ENCODE peak calls at places on chromosome 17, in five cellular contexts. H is H1, E is HEK293T, M is GM12878, Q is HepG2. Z is an unnamed sample.

GRCh38 chr17:82200743-82201497 is 11.7 kb downstream of the CCDC57 start:
- DNase-seq in H (no peak), Q (no peak), M (no peak), E (no peak), Z (no peak)

GRCh38 chr17:27339198-27339835 is 45.4 kb downstream of the WSB1 start:
- DNase-seq in H (no peak), M (peak), Q (no peak), E (no peak), Z (no peak)

GRCh38 chr17:7841622-7842379 is 7.8 kb downstream of the KDM6B start:
- DNase-seq in Q (peak), H (no peak), M (no peak), E (peak), Z (peak)

GRCh38 chr17:40107266-40107980 is 7.0 kb upstream of the NR1D1 start:
- DNase-seq in M (no peak), E (no peak), H (no peak), Q (peak), Z (no peak)

GRCh38 chr17:56678249-56679144 is 85.0 kb downstream of the NOG start:
- DNase-seq in Q (no peak), E (no peak), H (no peak), M (no peak), Z (no peak)

GRCh38 chr17:40310882-40311391 is 2.0 kb downstream of the RARA start:
- DNase-seq in H (no peak), M (no peak), Q (no peak), E (no peak), Z (no peak)

GRCh38 chr17:50865060-50865867 is 890 bp downstream of the TOB1 start:
- DNase-seq in E (no peak), H (no peak), Q (peak), M (no peak), Z (peak)

GRCh38 chr17:77286641-77287431 is 146.1 kb downstream of the SEC14L1 start:
- DNase-seq in Q (peak), H (no peak), M (no peak), E (no peak), Z (no peak)

GRCh38 chr17:12078791-12079190 is 58.1 kb downstream of the MAP2K4 start:
- DNase-seq in M (no peak), E (no peak), Q (no peak), H (no peak), Z (no peak)

GRCh38 chr17:8173056-8173870 is 2.9 kb downstream of the TMEM107 start:
- DNase-seq in Q (peak), H (no peak), M (peak), E (peak), Z (no peak)

GRCh38 chr17:8016632-8017424 is 14.4 kb downstream of the GUCY2D start:
- DNase-seq in Q (no peak), E (peak), H (peak), M (no peak), Z (peak)

GRCh38 chr17:64354824-64355535 is 35.7 kb downstream of the PECAM1 start:
- DNase-seq in H (no peak), M (no peak), E (no peak), Q (no peak), Z (no peak)

GRCh38 chr17:43671075-43671692 is 9.5 kb upstream of the MEOX1 start:
- DNase-seq in E (no peak), H (no peak), Q (no peak), M (peak), Z (no peak)

GRCh38 chr17:20053343-20053964 is 44.3 kb downstream of the SPECC1 start:
- DNase-seq in M (no peak), E (no peak), Q (no peak), H (no peak), Z (no peak)

GRCh38 chr17:1896243-1897163 is 66.7 kb downstream of the RPA1 start:
- DNase-seq in E (no peak), Q (peak), M (peak), H (no peak), Z (no peak)

GRCh38 chr17:18111330-18111971 is 2.9 kb downstream of the MYO15A start:
- DNase-seq in Q (no peak), M (no peak), E (no peak), H (no peak), Z (no peak)

GRCh38 chr17:57662644-57663308 is 82.3 kb downstream of the CCDC182 start:
- DNase-seq in E (peak), Q (peak), H (peak), M (no peak), Z (no peak)

GRCh38 chr17:49195746-49196145 is 14.6 kb downstream of the GNGT2 start:
- DNase-seq in E (no peak), H (no peak), Q (no peak), M (no peak), Z (no peak)

GRCh38 chr17:2235792-2236365 is 67.7 kb downstream of the SMG6 start:
- DNase-seq in H (no peak), E (no peak), M (no peak), Q (no peak), Z (no peak)

GRCh38 chr17:68468785-68469184 is 11.5 kb upstream of the WIPI1 start:
- DNase-seq in H (no peak), E (no peak), Q (peak), M (no peak), Z (no peak)

GRCh38 chr17:41667280-41668008 is 21.2 kb upstream of the EIF1 start:
- DNase-seq in M (no peak), H (no peak), Q (no peak), E (no peak), Z (no peak)
- TF ChIP-seq SUZ12 in M (no peak), H (no peak), Q (no peak), E (no peak), Z (no peak)

GRCh38 chr17:61731330-61731729 is 132.0 kb downstream of the BRIP1 start:
- DNase-seq in Q (no peak), H (no peak), E (no peak), M (no peak), Z (no peak)
- TF ChIP-seq SUZ12 in Q (no peak), H (no peak), E (no peak), M (no peak), Z (no peak)

DNA sequence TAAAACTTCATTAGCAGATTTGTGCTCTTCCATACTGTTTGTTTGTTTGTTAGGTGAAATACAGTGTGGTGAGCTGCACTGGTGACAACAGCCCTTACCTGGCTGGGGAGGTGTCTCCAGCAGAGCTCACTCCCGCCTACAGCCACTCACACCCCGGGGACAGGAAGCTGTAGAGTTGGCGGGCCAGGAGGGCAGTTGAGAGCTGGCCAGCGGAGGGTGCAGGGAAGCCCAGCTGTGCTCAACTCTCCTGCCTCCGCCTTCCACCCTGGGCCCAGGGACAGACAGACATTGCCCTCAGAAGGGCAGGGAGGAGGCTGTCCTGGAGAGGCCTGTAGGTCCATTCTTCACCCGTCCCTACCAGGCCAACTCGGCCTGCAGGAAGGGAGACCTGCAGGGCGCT is 48.6 kb upstream of the PVALEF start:
- DNase-seq in Q (no peak), H (no peak), E (no peak), M (no peak), Z (no peak)
- TF ChIP-seq SUZ12 in Q (no peak), H (no peak), E (no peak), M (no peak), Z (no peak)

DNA sequence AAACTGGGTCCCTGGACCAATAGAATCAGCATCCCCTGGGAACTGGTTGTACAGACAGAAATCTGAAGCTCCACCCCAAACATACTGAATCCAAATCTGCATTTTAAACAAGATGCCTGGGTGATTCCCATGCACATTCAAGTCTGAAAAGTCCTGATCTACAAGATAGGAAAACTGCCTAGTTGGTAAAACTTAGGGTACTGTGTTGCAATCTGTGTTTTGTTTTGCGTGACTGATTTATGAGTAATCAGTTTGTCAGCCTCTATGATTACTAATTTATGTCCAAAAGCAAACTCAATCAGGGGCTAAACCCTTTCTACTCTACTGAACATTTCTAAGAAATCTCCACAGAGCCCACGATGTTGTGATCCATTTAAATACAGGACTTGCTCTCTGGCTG is 103.8 kb downstream of the YPEL2 start:
- DNase-seq in Q (no peak), H (no peak), E (no peak), M (no peak), Z (no peak)
- TF ChIP-seq SUZ12 in Q (no peak), H (no peak), E (no peak), M (no peak), Z (no peak)

GRCh38 chr17:14919580-14920160 is 345.5 kb downstream of the PMP22 start:
- DNase-seq in H (no peak), M (no peak), Q (no peak), E (no peak), Z (no peak)
- TF ChIP-seq SUZ12 in H (no peak), M (no peak), Q (no peak), E (no peak), Z (no peak)

GRCh38 chr17:75981019-75981615 is 2.1 kb downstream of the TEN1 start:
- DNase-seq in M (no peak), Q (no peak), E (no peak), H (no peak), Z (no peak)

GRCh38 chr17:75980188-75981018 is 1.4 kb downstream of the TEN1 start:
- DNase-seq in E (no peak), H (no peak), M (no peak), Q (no peak), Z (no peak)

GRCh38 chr17:75983501-75984181 is 4.6 kb downstream of the TEN1 start:
- DNase-seq in M (no peak), Q (no peak), E (no peak), H (no peak), Z (peak)

GRCh38 chr17:75991396-75991795 is 9.3 kb upstream of the CDK3 start:
- DNase-seq in E (no peak), M (no peak), Q (no peak), H (no peak), Z (no peak)

DNA sequence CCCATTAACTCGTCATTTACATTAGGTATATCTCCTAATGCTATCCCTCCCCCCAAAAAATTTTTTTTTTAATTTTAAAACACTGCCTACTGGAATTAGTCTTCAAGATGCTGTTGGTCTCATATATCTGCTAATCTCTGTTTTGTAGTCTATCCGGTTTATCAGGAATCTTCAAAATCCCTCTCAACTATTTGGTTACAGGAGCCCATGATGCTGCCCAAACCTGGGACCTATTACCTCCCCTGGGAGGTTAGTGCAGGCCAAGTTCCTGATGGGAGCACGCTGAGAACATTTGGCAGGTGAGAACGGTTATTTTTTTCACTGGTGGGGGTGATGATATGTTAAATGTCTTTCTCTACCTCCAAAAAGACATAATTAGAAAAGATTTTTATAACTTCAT is 6.9 kb downstream of the TEN1 start:
- DNase-seq in H (no peak), Q (no peak), M (no peak), E (no peak), Z (no peak)
- TF ChIP-seq SUZ12 in H (no peak), Q (no peak), M (no peak), E (no peak), Z (no peak)

GRCh38 chr17:73874008-73874407 is 229.8 kb upstream of the SDK2 start:
- DNase-seq in Q (no peak), E (no peak), H (no peak), M (peak), Z (no peak)
- TF ChIP-seq SUZ12 in Q (no peak), E (no peak), H (no peak), M (no peak), Z (no peak)

Z was measured in NT2/D1.